ENCODE peak calls at places on chromosomes 6 and 20, in seven cellular contexts. Z, D, J, Q, B, L and H are unnamed samples. For H3K36me3 and H3K9me3, the result is how much of the 10 kb centered on the place peaks cover.

GRCh38 chr6:156776470-156776840 is 723 bp upstream of the ARID1B start:
- DNase-seq in Q (no peak), L (no peak), Z (no peak), J (no peak), D (peak), B (no peak), H (no peak)

GRCh38 chr6:166105341-166106075 is 62.1 kb downstream of the TBXT start:
- DNase-seq in Q (no peak), J (no peak), Z (no peak), D (no peak), L (no peak), B (no peak), H (no peak)

GRCh38 chr6:15913001-15913400 is 215.9 kb upstream of the MYLIP start:
- DNase-seq in L (no peak), J (no peak), B (no peak), D (no peak), Z (no peak), Q (no peak), H (no peak)

GRCh38 chr6:90098025-90098474 is 198.6 kb downstream of the BACH2 start:
- DNase-seq in B (peak), D (peak), Q (peak), J (no peak), L (peak), Z (no peak), H (no peak)

GRCh38 chr6:43628392-43629103 is 516 bp downstream of the GTPBP2 start:
- DNase-seq in Z (no peak), B (peak), L (peak), J (no peak), Q (no peak), D (peak), H (peak)

GRCh38 chr6:21109421-21110178 is 484.0 kb upstream of the SOX4 start:
- DNase-seq in D (no peak), Z (no peak), B (no peak), J (no peak), Q (no peak), L (no peak), H (no peak)

GRCh38 chr20:645318-646106 is 7.5 kb downstream of the SRXN1 start:
- DNase-seq in J (peak), Z (peak), D (peak), B (peak), L (peak), Q (peak), H (peak)

GRCh38 chr6:134819858-134820495 is 129.9 kb downstream of the ALDH8A1 start:
- DNase-seq in Z (no peak), L (no peak), Q (no peak), J (no peak), B (no peak), D (no peak), H (no peak)

GRCh38 chr6:128491041-128491642 is 29.3 kb downstream of the PTPRK start:
- DNase-seq in Q (no peak), B (no peak), L (no peak), D (peak), J (no peak), Z (no peak), H (no peak)

GRCh38 chr6:119110601-119111548 is 32.4 kb upstream of the FAM184A start:
- DNase-seq in Q (no peak), Z (no peak), L (no peak), B (peak), J (no peak), D (peak), H (peak)

GRCh38 chr6:52993461-52993860 is 1.6 kb downstream of the GSTA4 start:
- DNase-seq in B (no peak), J (no peak), Z (no peak), Q (no peak), D (no peak), L (no peak), H (no peak)

GRCh38 chr6:159720708-159721107 is 6.6 kb upstream of the WTAP start:
- DNase-seq in Q (no peak), B (peak), L (no peak), Z (no peak), J (no peak), D (peak), H (no peak)

GRCh38 chr6:30169658-30170614 is 6.6 kb downstream of the TRIM15 start:
- DNase-seq in D (no peak), B (no peak), Q (no peak), J (no peak), L (no peak), Z (no peak), H (peak)

GRCh38 chr6:68834561-68834960 is 199.5 kb downstream of the ADGRB3 start:
- DNase-seq in Q (no peak), D (no peak), Z (no peak), B (no peak), L (no peak), J (no peak), H (no peak)

GRCh38 chr6:139534472-139535115 is 160.1 kb upstream of the CITED2 start:
- DNase-seq in J (no peak), Z (no peak), B (no peak), Q (no peak), L (no peak), D (peak), H (no peak)

GRCh38 chr6:169424821-169425240 is 171.2 kb upstream of the THBS2 start:
- DNase-seq in D (peak), J (no peak), Q (no peak), Z (no peak), B (no peak), L (peak), H (peak)

GRCh38 chr6:140174509-140174908 is 800.1 kb upstream of the CITED2 start:
- DNase-seq in D (no peak), Z (no peak), J (no peak), L (no peak), B (no peak), Q (no peak), H (no peak)

GRCh38 chr6:34680802-34681515 is 15.6 kb downstream of the ILRUN start:
- DNase-seq in Q (no peak), L (no peak), J (no peak), B (no peak), Z (no peak), D (no peak), H (no peak)

GRCh38 chr6:138499303-138499991 is at the start of gene NHSL1:
- DNase-seq in J (no peak), B (peak), Z (no peak), Q (no peak), L (no peak), D (peak), H (no peak)

GRCh38 chr6:14857501-14857900 is 388.4 kb upstream of the JARID2 start:
- DNase-seq in Q (no peak), Z (no peak), B (peak), D (peak), L (no peak), J (peak), H (peak)

GRCh38 chr6:117425431-117426153 is at the start of gene ROS1:
- DNase-seq in Z (no peak), Q (no peak), J (no peak), B (no peak), L (no peak), D (no peak), H (no peak)

GRCh38 chr20:25090492-25091429 is 8.8 kb upstream of the VSX1 start:
- DNase-seq in B (peak), J (peak), Q (no peak), Z (no peak), D (peak), L (no peak), H (no peak)

GRCh38 chr6:19261642-19262041 is 575.5 kb upstream of the ID4 start:
- DNase-seq in L (no peak), B (no peak), Q (no peak), J (no peak), D (no peak), Z (no peak), H (no peak)

GRCh38 chr20:62377615-62378085 is 9.3 kb upstream of the RPS21 start:
- DNase-seq in D (no peak), J (no peak), Q (no peak), L (peak), B (no peak), Z (no peak), H (no peak)

GRCh38 chr6:140311146-140311545 is 936.7 kb upstream of the CITED2 start:
- DNase-seq in Q (no peak), B (no peak), J (no peak), D (no peak), L (no peak), Z (no peak), H (no peak)

GRCh38 chr6:80366721-80367120 is 260.2 kb downstream of the BCKDHB start:
- DNase-seq in D (no peak), L (no peak), Q (no peak), Z (peak), B (no peak), J (no peak), H (peak)

GRCh38 chr6:81750660-81751387 is 1.7 kb downstream of the TENT5A start:
- DNase-seq in J (no peak), Q (no peak), L (no peak), D (no peak), B (no peak), Z (no peak), H (no peak)

GRCh38 chr6:53290547-53291510 is 57.9 kb downstream of the ELOVL5 start:
- DNase-seq in J (no peak), L (no peak), Q (no peak), Z (no peak), D (no peak), B (no peak), H (no peak)

GRCh38 chr6:11426571-11426970 is 111.0 kb upstream of the TMEM170B start:
- DNase-seq in D (no peak), Z (no peak), B (no peak), L (no peak), Q (no peak), J (no peak), H (no peak)

GRCh38 chr6:11710968-11711643 is 67.5 kb downstream of the ADTRP start:
- DNase-seq in Q (no peak), J (no peak), Z (no peak), L (no peak), D (no peak), B (no peak), H (no peak)

GRCh38 chr6:32954212-32954745 is 1.4 kb upstream of the HLA-DMA start:
- DNase-seq in Z (no peak), J (no peak), L (no peak), B (no peak), D (no peak), Q (no peak), H (no peak)

GRCh38 chr6:155264704-155265320 is 999 bp downstream of the CLDN20 start:
- DNase-seq in D (no peak), L (no peak), Q (no peak), Z (no peak), B (no peak), J (no peak), H (no peak)

GRCh38 chr6:18595774-18596528 is 208.8 kb downstream of the RNF144B start:
- DNase-seq in L (peak), Z (no peak), J (no peak), D (peak), Q (no peak), B (peak), H (peak)

GRCh38 chr6:104473021-104473429 is 386.7 kb downstream of the HACE1 start:
- DNase-seq in J (no peak), Z (no peak), Q (no peak), B (no peak), L (no peak), D (no peak), H (no peak)

GRCh38 chr6:50452001-50452400 is 261.3 kb upstream of the TFAP2D start:
- DNase-seq in L (no peak), B (no peak), J (no peak), D (no peak), Z (no peak), Q (no peak), H (no peak)

GRCh38 chr20:2476742-2477615 is 6.4 kb upstream of the SNRPB start:
- DNase-seq in Z (no peak), B (no peak), Q (no peak), D (no peak), J (no peak), L (no peak), H (no peak)

GRCh38 chr20:2475850-2476741 is 5.5 kb upstream of the SNRPB start:
- DNase-seq in J (no peak), B (no peak), D (no peak), Q (no peak), L (no peak), Z (peak), H (no peak)

GRCh38 chr20:2483504-2483903 is 12.9 kb upstream of the SNRPB start:
- DNase-seq in B (no peak), J (no peak), Q (no peak), Z (no peak), D (no peak), L (no peak), H (no peak)

GRCh38 chr20:2485080-2485479 is 14.5 kb upstream of the SNRPB start:
- DNase-seq in Z (no peak), B (no peak), D (no peak), Q (no peak), J (no peak), L (no peak), H (no peak)

DNA sequence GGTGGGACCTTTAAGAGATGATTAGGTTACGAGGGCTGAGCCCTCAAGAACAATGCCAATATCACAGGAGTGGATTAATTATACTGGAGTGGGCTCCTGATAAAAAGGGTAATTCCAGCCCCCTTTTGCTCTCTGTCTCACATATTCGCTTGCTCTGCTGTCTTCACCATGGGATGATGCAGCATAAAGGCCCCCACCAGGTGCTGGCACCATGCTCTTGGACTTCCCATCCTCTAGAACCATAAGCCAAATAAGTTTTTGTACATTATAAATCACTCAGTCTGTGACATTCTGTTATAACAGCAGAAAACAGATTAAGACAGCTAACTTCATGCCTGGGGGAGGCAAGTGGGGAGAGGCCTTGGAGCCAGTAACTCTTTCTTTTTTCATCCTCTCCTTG is 9.8 kb upstream of the SNRPB start:
- DNase-seq in J (no peak), Q (no peak), L (no peak), B (no peak), Z (no peak), D (no peak), H (no peak)
- H3K36me3 ChIP-seq in J (under half), Q (half or more), L (under half), B (under half), Z (under half), D (under half), H (under half)

GRCh38 chr6:105601541-105602174 is 198.8 kb upstream of the PREP start:
- DNase-seq in D (peak), B (peak), J (no peak), Q (peak), L (peak), Z (no peak), H (peak)
- H3K9me3 ChIP-seq in D (under half), B (under half), J (under half), Q (under half), L (under half), Z (under half), H (under half)

DNA sequence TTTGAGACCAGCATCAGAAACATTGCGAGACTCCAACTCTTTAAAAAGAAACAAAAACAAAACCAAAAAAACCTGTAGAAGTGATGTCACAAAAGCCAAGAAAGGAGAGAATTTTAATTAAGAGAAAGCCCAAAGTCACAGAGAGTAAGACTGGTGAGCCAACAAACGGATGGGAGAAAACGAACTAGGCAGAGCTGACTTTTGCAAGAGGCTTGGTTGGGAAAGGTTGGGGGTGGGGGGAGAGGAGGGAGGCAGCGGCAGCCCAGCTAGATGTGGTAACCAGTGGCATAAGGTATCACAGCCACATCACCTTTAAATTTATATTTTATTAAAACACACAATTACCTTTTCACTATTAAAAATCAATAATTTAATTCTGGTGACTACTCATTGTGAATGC is 23.5 kb downstream of the NOL7 start:
- DNase-seq in Q (no peak), D (no peak), J (no peak), B (no peak), L (no peak), Z (no peak), H (no peak)
- H3K36me3 ChIP-seq in Q (half or more), D (under half), J (under half), B (under half), L (under half), Z (under half), H (under half)

GRCh38 chr20:39916236-39916635 is 772.8 kb downstream of the MAFB start:
- DNase-seq in D (no peak), Q (no peak), B (no peak), J (no peak), Z (no peak), L (no peak), H (no peak)
- H3K9me3 ChIP-seq in D (under half), Q (under half), B (under half), J (under half), Z (under half), L (under half), H (under half)

GRCh38 chr6:424741-425417 is 33.3 kb downstream of the IRF4 start:
- DNase-seq in L (no peak), B (no peak), Z (no peak), Q (no peak), J (peak), D (no peak), H (no peak)
- H3K36me3 ChIP-seq in L (under half), B (under half), Z (under half), Q (under half), J (under half), D (under half), H (under half)

DNA sequence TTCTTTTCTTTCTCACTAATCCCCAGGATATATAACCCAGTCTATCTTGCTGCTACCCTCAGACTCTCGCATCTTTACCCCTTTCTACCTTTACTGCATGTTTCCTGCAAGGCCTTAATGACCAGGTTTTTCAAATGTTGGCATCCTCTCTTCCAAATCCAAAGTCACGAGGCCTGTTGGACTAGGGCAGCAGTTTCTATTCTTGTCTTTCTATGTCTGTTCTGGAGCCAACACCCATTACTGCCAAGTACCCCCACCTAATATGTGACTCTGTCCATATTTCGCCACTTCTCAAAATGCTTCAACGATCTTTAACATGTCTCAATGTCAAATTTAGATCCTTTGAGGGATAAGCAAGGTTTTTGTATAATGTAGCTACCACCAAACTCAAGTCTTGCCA is 443.4 kb downstream of the BMP2 start:
- DNase-seq in Z (no peak), D (no peak), B (no peak), Q (no peak), L (no peak), J (no peak), H (no peak)
- H3K9me3 ChIP-seq in Z (under half), D (under half), B (under half), Q (under half), L (under half), J (under half), H (under half)